ENCODE peak calls at places on chromosomes 3 and 15, in six cellular contexts. B is AG08396; O is GF-D8; K is naive thymus-derived CD8-positive, alpha-beta T cell; P is AG09319; V is Peyer's patch. C is an unnamed sample.

GRCh38 chr3:96803860-96804259 is 10.5 kb upstream of the EPHA6 start:
- DNase-seq in P (no peak), K (no peak), V (no peak), O (no peak), B (no peak), C (no peak)

GRCh38 chr3:161508852-161509477 is 12.4 kb downstream of the OTOL1 start:
- DNase-seq in B (no peak), P (no peak), K (no peak), V (no peak), O (no peak), C (no peak)

GRCh38 chr3:189786479-189787064 is 155.4 kb downstream of the TP63 start:
- DNase-seq in B (no peak), O (no peak), V (no peak), P (no peak), K (no peak), C (no peak)

GRCh38 chr3:75075158-75075557 is 460.7 kb upstream of the CNTN3 start:
- DNase-seq in V (no peak), O (no peak), P (no peak), K (no peak), B (no peak), C (no peak)

GRCh38 chr3:181454451-181455027 is 257.2 kb upstream of the SOX2 start:
- DNase-seq in B (no peak), O (no peak), V (no peak), P (no peak), K (no peak), C (no peak)

GRCh38 chr3:110016235-110016634 is 678.9 kb upstream of the DPPA4 start:
- DNase-seq in O (no peak), B (no peak), P (no peak), K (no peak), V (no peak), C (no peak)

GRCh38 chr15:71626596-71627088 is 183.7 kb upstream of the NR2E3 start:
- DNase-seq in B (no peak), V (no peak), K (no peak), P (no peak), O (no peak), C (no peak)

GRCh38 chr15:56608993-56609392 is 124.3 kb downstream of the ZNF280D start:
- DNase-seq in V (no peak), O (no peak), B (no peak), P (no peak), K (no peak), C (no peak)